ENCODE peak calls at places on chromosomes 6 and 20, in five cellular contexts. B is substantia nigra, L is heart right ventricle, F is hepatocyte, W is A549. K is an unnamed sample.
A peak's percentile ranks its signal among the peaks of the same experiment; 100 is the strongest.

GRCh38 chr20:52974155-52974554 is 2.0 kb downstream of the TSHZ2 start:
- DNase-seq in B (no peak), L (no peak), W (no peak), F (no peak), K (no peak)

GRCh38 chr6:139881251-139881650 is 506.8 kb upstream of the CITED2 start:
- DNase-seq in B (no peak), F (no peak), W (no peak), L (no peak), K (no peak)

GRCh38 chr6:137910424-137910834 is 43.4 kb downstream of the TNFAIP3 start:
- DNase-seq in W (no peak), F (no peak), B (no peak), L (peak; percentile 51), K (no peak)

GRCh38 chr20:35004749-35005462 is 49.2 kb downstream of the MYH7B start:
- DNase-seq in W (no peak), F (no peak), B (no peak), L (no peak), K (peak; percentile 12)

GRCh38 chr6:145212807-145213206 is 522.5 kb downstream of the EPM2A start:
- DNase-seq in F (no peak), W (no peak), B (no peak), L (no peak), K (no peak)

GRCh38 chr20:297925-298754 is 770 bp downstream of the ZCCHC3 start:
- DNase-seq in B (peak; percentile 63), F (peak; percentile 64), W (peak; percentile 59), L (peak; percentile 74), K (peak; percentile 52)

GRCh38 chr6:170244721-170245201 is 46.1 kb downstream of the DLL1 start:
- DNase-seq in W (no peak), F (no peak), L (no peak), B (no peak), K (no peak)

GRCh38 chr20:23155141-23155590 is 69.0 kb upstream of the CD93 start:
- DNase-seq in L (no peak), W (no peak), B (no peak), F (no peak), K (no peak)

GRCh38 chr6:158640519-158640918 is 4.0 kb downstream of the DYNLT1 start:
- DNase-seq in L (no peak), F (no peak), B (no peak), W (no peak), K (no peak)

GRCh38 chr6:4402477-4402976 is 267.2 kb upstream of the ECI2 start:
- DNase-seq in B (no peak), L (peak; percentile 71), F (no peak), W (peak; percentile 35), K (peak; percentile 14)

GRCh38 chr20:33005132-33005566 is 916 bp upstream of the SUN5 start:
- DNase-seq in B (no peak), L (no peak), F (no peak), W (no peak), K (no peak)

GRCh38 chr6:27720607-27721580 is 191.3 kb downstream of the OR2B2 start:
- DNase-seq in W (peak; percentile 69), L (no peak), B (no peak), F (peak; percentile 18), K (no peak)

GRCh38 chr6:28634758-28635546 is 109.3 kb downstream of the GPX5 start:
- DNase-seq in L (no peak), F (peak; percentile 53), W (peak; percentile 63), B (no peak), K (no peak)

GRCh38 chr6:5085638-5086293 is 625 bp downstream of the PPP1R3G start:
- DNase-seq in F (peak; percentile 63), B (peak; percentile 15), W (no peak), L (no peak), K (peak; percentile 41)

GRCh38 chr20:44571367-44571766 is 11.0 kb upstream of the PKIG start:
- DNase-seq in B (no peak), F (no peak), W (no peak), L (no peak), K (no peak)

GRCh38 chr6:157144861-157145260 is 178.5 kb downstream of the TMEM242 start:
- DNase-seq in W (no peak), F (no peak), L (no peak), B (no peak), K (no peak)

GRCh38 chr6:30053682-30054081 is 7.4 kb upstream of the POLR1H start:
- DNase-seq in W (no peak), L (no peak), F (no peak), B (no peak), K (no peak)

GRCh38 chr6:109610555-109610954 is 80.4 kb downstream of the AK9 start:
- DNase-seq in L (no peak), W (no peak), F (no peak), B (no peak), K (no peak)

GRCh38 chr6:72363844-72364740 is 257.8 kb upstream of the KCNQ5 start:
- DNase-seq in L (no peak), F (peak; percentile 51), B (no peak), W (no peak), K (no peak)

GRCh38 chr6:83958250-83958685 is 75.3 kb upstream of the MRAP2 start:
- DNase-seq in L (no peak), W (no peak), F (no peak), B (no peak), K (no peak)

GRCh38 chr20:38125157-38126056 is 39.7 kb downstream of the TGM2 start:
- DNase-seq in B (peak; percentile 4), W (no peak), F (no peak), L (peak; percentile 78), K (peak; percentile 84)

GRCh38 chr6:75224303-75224926 is 18.6 kb upstream of the COL12A1 start:
- DNase-seq in F (no peak), W (no peak), B (no peak), L (no peak), K (no peak)

GRCh38 chr20:23753194-23753548 is 2.4 kb upstream of the CST1 start:
- DNase-seq in B (no peak), L (no peak), W (no peak), F (no peak), K (no peak)

GRCh38 chr20:45823949-45824835 is 2.9 kb downstream of the TNNC2 start:
- DNase-seq in B (no peak), F (peak; percentile 59), L (no peak), W (no peak), K (peak; percentile 59)

GRCh38 chr6:112640895-112641294 is 293.8 kb downstream of the RFPL4B start:
- DNase-seq in B (no peak), W (no peak), L (no peak), F (no peak), K (no peak)

GRCh38 chr20:24027229-24027628 is 38.6 kb upstream of the GGTLC1 start:
- DNase-seq in F (no peak), B (no peak), W (no peak), L (peak; percentile 54), K (peak; percentile 24)

GRCh38 chr20:1440024-1440423 is 26.6 kb downstream of the NSFL1C start:
- DNase-seq in B (no peak), F (no peak), L (no peak), W (no peak), K (no peak)

GRCh38 chr20:57564180-57564802 is 3.4 kb downstream of the PCK1 start:
- DNase-seq in L (no peak), F (no peak), W (no peak), B (no peak), K (no peak)

DNA sequence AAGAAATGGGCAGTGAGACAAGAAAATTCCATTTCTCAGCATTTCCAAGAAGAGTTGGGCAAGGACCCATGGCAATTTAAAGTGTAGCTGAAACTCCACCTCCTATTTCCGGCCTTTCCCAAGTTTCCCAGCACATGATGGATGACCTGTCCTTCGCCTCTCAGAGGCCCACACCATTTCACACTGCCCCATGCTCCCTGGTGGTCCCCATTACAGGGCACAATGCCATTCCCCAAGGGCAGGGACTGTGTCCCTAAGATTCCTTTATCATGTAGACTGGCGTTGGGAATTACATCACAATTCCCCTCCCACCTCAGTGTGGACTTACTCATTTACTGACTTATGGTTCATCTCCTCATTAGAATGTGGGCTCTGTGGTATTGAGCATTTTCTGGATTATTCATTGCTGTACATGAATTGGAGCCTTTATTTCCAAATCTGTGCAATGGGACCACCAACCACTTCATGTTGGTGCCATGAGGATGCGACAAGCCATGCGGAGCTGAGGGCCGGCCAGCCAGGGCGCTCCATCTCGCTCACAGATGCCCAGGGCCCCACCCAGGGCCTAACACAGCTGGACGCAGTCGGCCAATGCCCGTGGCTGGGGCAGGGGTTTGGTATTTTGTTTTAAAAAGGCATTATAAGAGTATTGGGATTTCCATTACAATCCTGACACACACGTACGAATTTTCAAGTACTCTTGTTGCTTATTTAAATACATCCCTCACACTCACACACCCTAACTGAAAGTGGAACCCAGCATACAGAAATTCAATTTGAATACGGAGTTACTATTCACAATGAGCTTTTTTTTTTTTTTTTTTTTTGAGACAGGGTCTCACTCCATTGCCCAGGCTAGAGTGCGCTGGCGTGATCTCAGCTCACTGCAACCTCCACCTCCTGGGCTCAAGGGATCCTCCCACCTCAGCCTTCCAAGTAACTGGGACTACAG is 5.4 kb downstream of the ACSS1 start:
- DNase-seq in F (no peak), B (no peak), W (no peak), L (no peak), K (no peak)
- H3K27ac ChIP-seq in F (peak overlapping the region; percentile 46), B (peak overlapping the region; percentile 29), W (no peak overlapping the region), L (peak overlapping the region; percentile 98), K (peak overlapping the region; percentile 70)

DNA sequence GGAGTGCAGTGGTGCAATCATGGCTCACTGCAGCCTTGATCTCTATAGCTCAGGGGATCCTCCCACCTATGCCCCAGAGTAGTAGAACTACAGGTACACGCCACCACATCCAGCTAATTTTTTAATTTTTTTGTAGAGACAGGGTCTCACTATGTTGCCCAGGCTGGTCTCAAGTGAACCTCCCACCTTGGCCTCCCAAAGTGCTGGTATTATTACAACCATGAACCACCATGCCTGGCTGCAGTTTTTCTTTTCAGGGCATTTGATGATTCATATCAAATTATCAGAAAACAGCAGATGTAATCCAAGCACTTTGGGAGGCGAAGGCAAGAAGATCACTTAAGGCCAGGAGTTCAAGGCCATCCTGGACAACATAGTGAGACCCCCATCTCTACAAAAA is 88.4 kb upstream of the JARID2 start:
- DNase-seq in L (no peak), F (no peak), W (no peak), B (no peak), K (no peak)
- H3K27ac ChIP-seq in L (no peak overlapping the region), F (no peak overlapping the region), W (no peak overlapping the region), B (no peak overlapping the region), K (no peak overlapping the region)

GRCh38 chr6:128882560-128882959 is 378 bp upstream of the LAMA2 start:
- DNase-seq in W (no peak), L (no peak), B (no peak), F (peak; percentile 9), K (peak; percentile 45)
- H3K27ac ChIP-seq in W (no peak overlapping the region), L (peak overlapping the region; percentile 88), B (peak overlapping the region; percentile 71), F (peak overlapping the region; percentile 74), K (peak overlapping the region; percentile 90)

GRCh38 chr6:70413829-70414494 is 654 bp downstream of the FAM135A start:
- DNase-seq in L (no peak), F (no peak), B (no peak), W (peak; percentile 9), K (no peak)
- H3K27ac ChIP-seq in L (peak overlapping the region; percentile 67), F (peak overlapping the region; percentile 81), B (peak overlapping the region; percentile 86), W (peak overlapping the region; percentile 96), K (peak overlapping the region; percentile 78)

GRCh38 chr6:12963566-12963965 is 247.0 kb downstream of the PHACTR1 start:
- DNase-seq in W (no peak), L (peak; percentile 30), B (no peak), F (no peak), K (no peak)
- H3K27ac ChIP-seq in W (no peak overlapping the region), L (peak overlapping the region; percentile 67), B (no peak overlapping the region), F (no peak overlapping the region), K (no peak overlapping the region)

GRCh38 chr6:42936398-42936797 is 7.1 kb downstream of the CNPY3 start:
- DNase-seq in F (no peak), B (no peak), L (no peak), W (no peak), K (no peak)
- H3K27ac ChIP-seq in F (no peak overlapping the region), B (no peak overlapping the region), L (no peak overlapping the region), W (no peak overlapping the region), K (no peak overlapping the region)